ENCODE peak calls at places on chromosome 1, in ten cellular contexts. U is MM.1S, B is uterus, A is GM12865, L is right atrium auricular region, Q is endodermal cell, X is lower leg skin, Y is cardiac fibroblast, G is GM23338, J is right lobe of liver. R is an unnamed sample.

GRCh38 chr1:77762072-77762476 is 2.4 kb upstream of the USP33 start:
- DNase-seq in U (no peak), B (no peak), A (no peak), L (no peak), Q (no peak), X (no peak), Y (peak), G (no peak), J (no peak), R (peak)

GRCh38 chr1:221891708-221892107 is 149.8 kb upstream of the DUSP10 start:
- DNase-seq in U (no peak), B (no peak), A (no peak), L (no peak), Q (no peak), X (peak), Y (peak), G (no peak), J (no peak), R (no peak)

GRCh38 chr1:164576311-164577271 is 17.6 kb downstream of the PBX1 start:
- DNase-seq in U (no peak), B (peak), A (no peak), L (no peak), Q (peak), X (no peak), Y (peak), G (peak), J (no peak), R (peak)

GRCh38 chr1:107544285-107544684 is 403.4 kb downstream of the NTNG1 start:
- DNase-seq in U (no peak), B (no peak), A (no peak), L (no peak), Q (no peak), X (no peak), Y (no peak), G (no peak), J (no peak), R (no peak)

GRCh38 chr1:74504125-74505065 is 8.0 kb downstream of the LRRC53 start:
- DNase-seq in U (peak), B (peak), A (peak), L (no peak), Q (peak), X (no peak), Y (peak), G (peak), J (no peak), R (peak)

GRCh38 chr1:9321480-9321849 is 28.8 kb downstream of the SPSB1 start:
- DNase-seq in U (no peak), B (peak), A (no peak), L (no peak), Q (no peak), X (no peak), Y (peak), G (no peak), J (no peak), R (peak)

GRCh38 chr1:180915426-180915965 is 2.8 kb downstream of the KIAA1614 start:
- DNase-seq in U (no peak), B (no peak), A (no peak), L (no peak), Q (no peak), X (no peak), Y (no peak), G (no peak), J (no peak), R (no peak)

GRCh38 chr1:162310337-162310736 is 66.3 kb downstream of the SPATA46 start:
- DNase-seq in U (no peak), B (no peak), A (peak), L (no peak), Q (no peak), X (no peak), Y (peak), G (no peak), J (no peak), R (peak)

GRCh38 chr1:66596191-66596590 is 62.2 kb downstream of the SGIP1 start:
- DNase-seq in U (no peak), B (no peak), A (no peak), L (no peak), Q (no peak), X (no peak), Y (no peak), G (no peak), J (no peak), R (no peak)

GRCh38 chr1:214549604-214550338 is 1.6 kb downstream of the PTPN14 start:
- DNase-seq in U (no peak), B (no peak), A (no peak), L (no peak), Q (peak), X (no peak), Y (peak), G (peak), J (no peak), R (peak)
- H3K4me3 ChIP-seq in U (no peak), B (peak), A (no peak), L (peak), Q (peak), X (no peak), Y (peak), G (peak), J (no peak), R (peak)

DNA sequence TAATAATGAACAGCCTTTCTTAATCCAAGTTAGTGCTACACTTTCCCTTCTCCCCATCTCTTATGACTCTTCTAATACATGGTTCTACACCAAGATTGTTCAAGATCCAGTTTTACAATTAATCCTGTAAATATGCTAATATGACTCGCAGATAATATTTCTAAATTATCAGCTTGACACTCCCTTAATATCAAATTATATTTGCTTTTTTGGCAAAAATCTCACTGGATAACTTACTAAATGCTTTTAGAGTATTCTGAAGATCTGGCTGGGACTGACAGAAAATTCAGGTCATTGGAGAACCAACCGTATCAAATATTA is 24.4 kb upstream of the CR1L start:
- DNase-seq in U (no peak), B (no peak), A (no peak), L (no peak), Q (no peak), X (no peak), Y (no peak), G (no peak), J (no peak), R (no peak)
- TF ChIP-seq CTCF in U (no peak), B (no peak), A (no peak), L (peak), Q (no peak), X (no peak), Y (no peak), G (peak), J (no peak), R (no peak)

DNA sequence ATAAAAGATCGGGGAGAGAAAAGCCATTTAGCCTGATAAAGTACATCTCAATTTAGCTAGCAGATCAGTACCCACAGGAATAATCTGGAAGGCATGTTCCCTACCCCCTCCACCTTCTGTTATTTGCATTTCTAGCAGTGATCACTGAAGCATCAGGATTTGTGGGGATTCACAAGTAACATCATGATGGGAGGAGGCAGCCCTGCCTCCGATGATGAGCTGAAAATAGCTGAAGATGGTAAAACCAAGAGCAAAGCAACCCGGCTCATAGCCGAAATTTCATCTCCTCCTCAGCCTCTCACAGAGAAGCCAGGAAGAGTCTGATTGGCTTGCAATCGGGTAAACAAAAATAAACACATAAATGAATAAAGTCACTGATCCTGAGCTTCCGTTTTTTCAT is 2.4 kb downstream of the CCSAP start:
- DNase-seq in U (no peak), B (no peak), A (no peak), L (no peak), Q (no peak), X (no peak), Y (no peak), G (no peak), J (no peak), R (no peak)
- H3K4me3 ChIP-seq in U (no peak), B (no peak), A (no peak), L (no peak), Q (peak), X (no peak), Y (no peak), G (peak), J (no peak), R (no peak)

DNA sequence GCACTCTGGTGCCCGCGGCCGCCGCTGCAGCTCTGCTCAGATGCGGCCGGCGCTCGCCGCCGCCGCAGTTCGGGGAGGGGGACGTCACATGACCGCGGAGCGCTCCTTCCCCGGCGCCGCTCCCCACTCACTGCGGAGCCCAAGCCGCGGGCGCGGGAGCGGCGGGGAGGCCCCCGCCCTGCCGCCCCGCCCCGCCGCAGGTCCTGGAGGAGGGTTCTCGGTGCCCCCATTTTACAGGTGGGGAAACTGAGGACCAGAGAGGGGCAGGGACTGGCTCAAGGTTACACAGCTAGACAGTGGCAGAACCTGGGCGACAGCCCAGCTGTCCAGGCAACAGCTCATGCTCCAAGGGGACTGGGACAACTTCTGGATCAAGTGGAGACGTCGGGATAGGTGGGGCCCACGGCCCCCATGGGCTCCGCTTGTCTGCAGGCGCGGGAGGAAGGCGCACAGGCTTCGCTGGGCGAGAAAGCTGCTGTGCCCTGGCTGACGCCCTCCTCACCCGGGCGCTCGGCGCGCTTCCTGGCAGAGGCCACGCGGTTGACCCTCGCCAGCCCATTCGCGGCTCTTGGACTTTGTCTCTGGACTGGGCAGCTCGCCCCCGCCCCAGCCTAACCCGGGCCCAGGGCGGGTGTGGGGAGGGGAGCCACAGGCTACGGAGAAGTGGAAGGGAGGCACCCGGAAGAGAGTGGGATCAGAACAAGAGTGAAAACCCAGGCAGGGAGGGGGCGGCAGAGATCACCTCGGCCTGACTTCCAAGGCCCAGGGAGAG is at the start of gene RAP1GAP:
- DNase-seq in U (no peak), B (peak), A (no peak), L (no peak), Q (peak), X (no peak), Y (no peak), G (peak), J (peak), R (no peak)
- TF ChIP-seq CTCF in U (no peak), B (no peak), A (no peak), L (peak), Q (peak), X (no peak), Y (peak), G (no peak), J (no peak), R (no peak)